ENCODE peak calls at places on chromosomes 2 and 18, in four cellular contexts. One of them, this sample, is unnamed.

GRCh38 chr2:138621139-138621538 is 119.6 kb downstream of the SPOPL start:
- DNase-seq in activated T-helper 1 cell treated with Interleukin-2 at 50 U/mL for 16 hours: no peak
- DNase-seq in epithelial cell of esophagus: no peak
- DNase-seq in stimulated activated CD8-positive, alpha-beta memory T cell treated with anti-CD3 and anti-CD28 coated beads, Interleukin-7, amount 100 ng/mL, for 1 hour: no peak
- DNase-seq in this sample: no peak

GRCh38 chr2:23745726-23746105 is 181.2 kb downstream of the ATAD2B start:
- DNase-seq in activated T-helper 1 cell treated with Interleukin-2 at 50 U/mL for 16 hours: no peak
- DNase-seq in epithelial cell of esophagus: peak; percentile 59
- DNase-seq in stimulated activated CD8-positive, alpha-beta memory T cell treated with anti-CD3 and anti-CD28 coated beads, Interleukin-7, amount 100 ng/mL, for 1 hour: no peak
- DNase-seq in this sample: no peak

GRCh38 chr2:43000242-43001054 is 208.1 kb upstream of the HAAO start:
- DNase-seq in activated T-helper 1 cell treated with Interleukin-2 at 50 U/mL for 16 hours: no peak
- DNase-seq in epithelial cell of esophagus: no peak
- DNase-seq in stimulated activated CD8-positive, alpha-beta memory T cell treated with anti-CD3 and anti-CD28 coated beads, Interleukin-7, amount 100 ng/mL, for 1 hour: no peak
- DNase-seq in this sample: no peak

GRCh38 chr18:3692113-3692621 is 242.2 kb downstream of the TGIF1 start:
- DNase-seq in activated T-helper 1 cell treated with Interleukin-2 at 50 U/mL for 16 hours: no peak
- DNase-seq in epithelial cell of esophagus: no peak
- DNase-seq in stimulated activated CD8-positive, alpha-beta memory T cell treated with anti-CD3 and anti-CD28 coated beads, Interleukin-7, amount 100 ng/mL, for 1 hour: no peak
- DNase-seq in this sample: no peak

GRCh38 chr2:164044637-164045036 is 308.8 kb upstream of the FIGN start:
- DNase-seq in activated T-helper 1 cell treated with Interleukin-2 at 50 U/mL for 16 hours: no peak
- DNase-seq in epithelial cell of esophagus: peak; percentile 5
- DNase-seq in stimulated activated CD8-positive, alpha-beta memory T cell treated with anti-CD3 and anti-CD28 coated beads, Interleukin-7, amount 100 ng/mL, for 1 hour: no peak
- DNase-seq in this sample: no peak

GRCh38 chr2:105660489-105660888 is 84.2 kb upstream of the NCK2 start:
- DNase-seq in activated T-helper 1 cell treated with Interleukin-2 at 50 U/mL for 16 hours: no peak
- DNase-seq in epithelial cell of esophagus: peak; percentile 41
- DNase-seq in stimulated activated CD8-positive, alpha-beta memory T cell treated with anti-CD3 and anti-CD28 coated beads, Interleukin-7, amount 100 ng/mL, for 1 hour: no peak
- DNase-seq in this sample: no peak

GRCh38 chr2:240643093-240643810 is 18.0 kb downstream of the GPR35 start:
- DNase-seq in activated T-helper 1 cell treated with Interleukin-2 at 50 U/mL for 16 hours: no peak
- DNase-seq in epithelial cell of esophagus: no peak
- DNase-seq in stimulated activated CD8-positive, alpha-beta memory T cell treated with anti-CD3 and anti-CD28 coated beads, Interleukin-7, amount 100 ng/mL, for 1 hour: no peak
- DNase-seq in this sample: no peak

GRCh38 chr2:6823111-6823510 is 42.6 kb downstream of the CMPK2 start:
- DNase-seq in activated T-helper 1 cell treated with Interleukin-2 at 50 U/mL for 16 hours: no peak
- DNase-seq in epithelial cell of esophagus: no peak
- DNase-seq in stimulated activated CD8-positive, alpha-beta memory T cell treated with anti-CD3 and anti-CD28 coated beads, Interleukin-7, amount 100 ng/mL, for 1 hour: no peak
- DNase-seq in this sample: no peak

GRCh38 chr2:146037334-146037870 is 1517.5 kb upstream of the ZEB2 start:
- DNase-seq in activated T-helper 1 cell treated with Interleukin-2 at 50 U/mL for 16 hours: no peak
- DNase-seq in epithelial cell of esophagus: no peak
- DNase-seq in stimulated activated CD8-positive, alpha-beta memory T cell treated with anti-CD3 and anti-CD28 coated beads, Interleukin-7, amount 100 ng/mL, for 1 hour: no peak
- DNase-seq in this sample: no peak